ENCODE peak calls at places on chromosomes 2 and 18, in eight cellular contexts. S is midbrain; U is A673; D is MCF 10A; P is cardiac fibroblast; B is LoVo; Y is stimulated activated CD4-positive, alpha-beta T cell treated with anti-CD3 and anti-CD28 coated beads, TNF-alpha, amount 100 ng/mL, for 48 hours; I is activated CD4-positive, alpha-beta T cell treated with anti-CD3 and anti-CD28 coated beads for 48 hours. R is an unnamed sample.

GRCh38 chr2:156175946-156176345 is 156.6 kb downstream of the NR4A2 start:
- DNase-seq in S (no peak), U (no peak), D (no peak), P (no peak), B (no peak), Y (no peak), I (no peak), R (no peak)

GRCh38 chr2:121804340-121804739 is 48.9 kb downstream of the TSN start:
- DNase-seq in S (no peak), U (peak; percentile 71), D (no peak), P (peak; percentile 13), B (no peak), Y (no peak), I (no peak), R (peak; percentile 88)

GRCh38 chr18:7520200-7520780 is 46.8 kb upstream of the PTPRM start:
- DNase-seq in S (no peak), U (no peak), D (no peak), P (no peak), B (no peak), Y (no peak), I (no peak), R (no peak)

GRCh38 chr2:114922076-114922475 is 479.6 kb downstream of the DPP10 start:
- DNase-seq in S (no peak), U (no peak), D (no peak), P (no peak), B (no peak), Y (no peak), I (no peak), R (no peak)

GRCh38 chr2:175930504-175930903 is 71.6 kb downstream of the LNPK start:
- DNase-seq in S (no peak), U (no peak), D (peak; percentile 0), P (peak; percentile 18), B (no peak), Y (no peak), I (no peak), R (no peak)

GRCh38 chr2:48932667-48933066 is 177.1 kb upstream of the LHCGR start:
- DNase-seq in S (no peak), U (no peak), D (no peak), P (no peak), B (no peak), Y (no peak), I (no peak), R (no peak)

GRCh38 chr2:239296020-239296932 is 104.5 kb downstream of the HDAC4 start:
- DNase-seq in S (peak; percentile 43), U (no peak), D (no peak), P (no peak), B (no peak), Y (no peak), I (no peak), R (no peak)

GRCh38 chr2:106990307-106990706 is 104.3 kb upstream of the ST6GAL2 start:
- DNase-seq in S (no peak), U (no peak), D (no peak), P (peak; percentile 42), B (no peak), Y (no peak), I (no peak), R (no peak)

GRCh38 chr2:113692698-113693428 is 63.6 kb downstream of the SLC35F5 start:
- DNase-seq in S (no peak), U (no peak), D (no peak), P (no peak), B (no peak), Y (no peak), I (peak; percentile 64), R (no peak)

GRCh38 chr2:37672104-37672869 is 845 bp upstream of the CDC42EP3 start:
- DNase-seq in S (no peak), U (peak; percentile 87), D (peak; percentile 86), P (peak; percentile 84), B (peak; percentile 72), Y (peak; percentile 63), I (peak; percentile 78), R (peak; percentile 58)

GRCh38 chr18:78728301-78729098 is 251.1 kb upstream of the SALL3 start:
- DNase-seq in S (no peak), U (no peak), D (no peak), P (no peak), B (no peak), Y (no peak), I (no peak), R (no peak)

GRCh38 chr2:128601298-128602037 is 282.8 kb upstream of the HS6ST1 start:
- DNase-seq in S (no peak), U (no peak), D (no peak), P (no peak), B (no peak), Y (no peak), I (no peak), R (no peak)

R was measured in GDM1.